ENCODE peak calls at places on chromosomes 4 and X, in nine cellular contexts. T is OCI-LY7; S is EL; F is stromal cell of bone marrow; P is NCI-H2171 treated with DMSO at 0.1 percent for 48 hours; E is HTR-8/SVneo; O is ureter; K is stimulated activated CD8-positive, alpha-beta memory T cell treated with anti-CD3 and anti-CD28 coated beads, Interleukin-2, amount 100 ng/mL, for 48 hours; L is mucosa of descending colon. H is an unnamed sample.
A peak's percentile ranks its signal among the peaks of the same experiment; 100 is the strongest.

GRCh38 chr4:151730003-151730559 is 30.7 kb downstream of the GATB start:
- DNase-seq in F (peak; percentile 18), S (peak; percentile 30), P (peak; percentile 60), E (peak; percentile 41), T (no peak), L (peak; percentile 55), K (no peak), O (no peak), H (peak; percentile 61)

GRCh38 chr4:52982246-52982950 is 120.3 kb downstream of the RASL11B start:
- DNase-seq in O (no peak), S (peak; percentile 30), T (peak; percentile 13), F (peak; percentile 36), P (peak; percentile 63), L (no peak), E (peak; percentile 14), K (no peak), H (no peak)

GRCh38 chr4:105990933-105991332 is 95.7 kb downstream of the NPNT start:
- DNase-seq in F (peak; percentile 13), K (no peak), S (peak; percentile 75), L (peak; percentile 62), E (no peak), O (peak; percentile 52), T (no peak), P (no peak), H (peak; percentile 41)

GRCh38 chr4:77284036-77284435 is 127.0 kb downstream of the CCNG2 start:
- DNase-seq in T (no peak), L (no peak), K (no peak), O (no peak), E (no peak), S (peak; percentile 11), F (no peak), P (no peak), H (no peak)

GRCh38 chrX:24005028-24005427 is 22.0 kb downstream of the KLHL15 start:
- DNase-seq in L (no peak), F (no peak), S (no peak), K (no peak), P (no peak), O (no peak), E (no peak), T (no peak), H (no peak)

GRCh38 chr4:142419712-142420111 is 426.4 kb downstream of the INPP4B start:
- DNase-seq in T (no peak), O (no peak), L (no peak), K (no peak), P (no peak), E (no peak), S (no peak), F (no peak), H (no peak)

GRCh38 chr4:14749910-14750309 is 252.4 kb upstream of the CPEB2 start:
- DNase-seq in T (no peak), P (no peak), S (peak; percentile 23), L (peak; percentile 50), F (peak; percentile 18), K (no peak), O (no peak), E (no peak), H (peak; percentile 28)

GRCh38 chrX:134512566-134512965 is 52.6 kb downstream of the HPRT1 start:
- DNase-seq in P (peak; percentile 13), L (no peak), F (no peak), E (no peak), K (no peak), T (no peak), S (peak; percentile 78), O (no peak), H (no peak)

GRCh38 chr4:43512253-43512652 is 619.7 kb downstream of the GRXCR1 start:
- DNase-seq in O (no peak), F (no peak), T (no peak), E (no peak), P (peak; percentile 29), L (no peak), S (no peak), K (no peak), H (no peak)

GRCh38 chr4:153528705-153529493 is 62.7 kb downstream of the TMEM131L start:
- DNase-seq in K (no peak), L (no peak), T (no peak), E (no peak), P (no peak), O (no peak), F (no peak), S (no peak), H (no peak)

GRCh38 chr4:55947912-55948725 is 626 bp upstream of the CEP135 start:
- DNase-seq in O (no peak), P (no peak), T (peak; percentile 76), L (no peak), S (peak; percentile 94), E (peak; percentile 59), F (peak; percentile 83), K (no peak), H (no peak)

GRCh38 chr4:87204559-87204958 is 15.9 kb downstream of the KLHL8 start:
- DNase-seq in E (no peak), P (no peak), L (no peak), K (no peak), F (no peak), T (no peak), S (no peak), O (no peak), H (no peak)

GRCh38 chr4:189765271-189765670 is 175.4 kb upstream of the FRG1 start:
- DNase-seq in L (no peak), O (no peak), P (no peak), T (no peak), K (no peak), S (no peak), F (no peak), E (no peak), H (no peak)

GRCh38 chr4:26893491-26893890 is 32.9 kb downstream of the STIM2 start:
- DNase-seq in T (no peak), E (no peak), F (no peak), O (no peak), K (no peak), S (no peak), L (no peak), P (peak; percentile 22), H (no peak)

GRCh38 chrX:151982217-151982616 is 7.7 kb upstream of the GABRE start:
- DNase-seq in T (no peak), S (peak; percentile 74), O (no peak), L (no peak), K (no peak), P (no peak), E (no peak), F (peak; percentile 75), H (no peak)

GRCh38 chr4:5801696-5802095 is 90.7 kb downstream of the EVC start:
- DNase-seq in K (no peak), L (no peak), E (no peak), T (no peak), O (no peak), F (no peak), P (no peak), S (no peak), H (no peak)

GRCh38 chr4:114015444-114015899 is 36.0 kb upstream of the ARSJ start:
- DNase-seq in L (no peak), O (no peak), F (peak; percentile 98), K (no peak), P (no peak), T (no peak), S (peak; percentile 99), E (peak; percentile 83), H (no peak)

GRCh38 chr4:125368684-125369083 is 53.9 kb downstream of the FAT4 start:
- DNase-seq in E (peak; percentile 10), F (peak; percentile 76), S (peak; percentile 74), T (no peak), L (no peak), K (no peak), P (peak; percentile 71), O (no peak), H (no peak)

GRCh38 chrX:13194291-13195103 is 125.4 kb downstream of the ATXN3L start:
- DNase-seq in T (peak; percentile 42), S (no peak), P (peak; percentile 92), L (no peak), K (no peak), E (no peak), O (no peak), F (no peak), H (no peak)

GRCh38 chrX:36957425-36958328 is 50.5 kb upstream of the FAM47C start:
- DNase-seq in K (no peak), T (no peak), L (peak; percentile 27), P (peak; percentile 6), E (peak; percentile 5), S (no peak), F (no peak), O (no peak), H (peak; percentile 17)

GRCh38 chrX:10168226-10168625 is 11.5 kb downstream of the CLCN4 start:
- DNase-seq in P (no peak), S (no peak), T (no peak), O (no peak), F (no peak), L (no peak), K (no peak), E (no peak), H (no peak)

GRCh38 chrX:71911023-71911730 is 532 bp downstream of the NHSL2 start:
- DNase-seq in E (peak; percentile 55), T (no peak), K (no peak), S (peak; percentile 13), F (no peak), P (peak; percentile 62), L (peak; percentile 19), O (no peak), H (peak; percentile 9)

H was measured in transverse colon.